ENCODE peak calls at places on chromosomes 16 and 17, in five cellular contexts. S is kidney, W is fibroblast of mammary gland, I is AG10803, O is uterus. G is an unnamed sample.

GRCh38 chr16:4244254-4244812 is 2.5 kb upstream of the SRL start:
- DNase-seq in W (no peak), O (no peak), S (no peak), I (no peak), G (no peak)

GRCh38 chr17:31680126-31680525 is 178.9 kb downstream of the COPRS start:
- DNase-seq in S (no peak), O (no peak), W (no peak), I (no peak), G (no peak)

GRCh38 chr17:45132302-45132568 is at the start of gene PLCD3:
- DNase-seq in O (no peak), W (no peak), I (no peak), S (no peak), G (no peak)

GRCh38 chr17:16068323-16068722 is 68.7 kb downstream of the TTC19 start:
- DNase-seq in S (no peak), O (no peak), I (peak; percentile 35), W (peak; percentile 25), G (no peak)

GRCh38 chr17:14300628-14301278 is at the start of gene HS3ST3B1:
- DNase-seq in I (peak; percentile 100), S (peak; percentile 99), O (peak; percentile 93), W (peak; percentile 100), G (peak; percentile 100)

GRCh38 chr17:74749262-74750038 is 1.0 kb downstream of the NHERF1 start:
- DNase-seq in W (no peak), O (no peak), S (peak; percentile 86), I (no peak), G (peak; percentile 94)

GRCh38 chr16:56848955-56849689 is 15.9 kb upstream of the SLC12A3 start:
- DNase-seq in O (peak; percentile 57), I (peak; percentile 73), S (peak; percentile 40), W (peak; percentile 84), G (peak; percentile 87)

GRCh38 chr16:13036600-13036999 is 135.2 kb downstream of the SHISA9 start:
- DNase-seq in S (no peak), O (no peak), W (peak; percentile 34), I (peak; percentile 13), G (no peak)

GRCh38 chr16:27149986-27150385 is 53.3 kb upstream of the KDM8 start:
- DNase-seq in O (no peak), S (no peak), W (no peak), I (no peak), G (no peak)

GRCh38 chr16:30113031-30113710 is at the start of gene GDPD3:
- DNase-seq in S (peak; percentile 85), O (no peak), I (no peak), W (peak; percentile 33), G (peak; percentile 86)

GRCh38 chr16:29708917-29709600 is 30.1 kb downstream of the QPRT start:
- DNase-seq in O (no peak), W (no peak), S (peak; percentile 12), I (no peak), G (no peak)

GRCh38 chr16:17921357-17921978 is 415.1 kb downstream of the NPIPA8 start:
- DNase-seq in S (no peak), W (peak; percentile 17), O (no peak), I (peak; percentile 12), G (no peak)

GRCh38 chr17:44444735-44445105 is 55.3 kb upstream of the ITGA2B start:
- DNase-seq in S (no peak), I (peak; percentile 3), O (no peak), W (peak; percentile 81), G (peak; percentile 48)

GRCh38 chr17:14268264-14268663 is 31.6 kb upstream of the CDRT15 start:
- DNase-seq in I (no peak), S (no peak), W (peak; percentile 6), O (no peak), G (no peak)

GRCh38 chr16:10579965-10580918 is at the start of gene EMP2:
- DNase-seq in I (peak; percentile 70), O (peak; percentile 81), S (peak; percentile 88), W (peak; percentile 68), G (peak; percentile 98)

GRCh38 chr16:3038896-3039295 is 2.2 kb upstream of the BICDL2 start:
- DNase-seq in S (no peak), I (no peak), O (no peak), W (no peak), G (no peak)

GRCh38 chr17:83109793-83110645 is 30.6 kb downstream of the METRNL start:
- DNase-seq in I (peak; percentile 99), O (peak; percentile 87), S (peak; percentile 97), W (peak; percentile 95), G (peak; percentile 100)

GRCh38 chr17:40070644-40070894 is 7.8 kb downstream of the THRA start:
- DNase-seq in I (no peak), O (no peak), W (no peak), S (no peak), G (no peak)

GRCh38 chr16:49457196-49457595 is 83.6 kb downstream of the C16orf78 start:
- DNase-seq in S (no peak), W (no peak), O (no peak), I (no peak), G (no peak)

GRCh38 chr17:72338847-72339790 is 218.3 kb downstream of the SOX9 start:
- DNase-seq in I (peak; percentile 91), S (peak; percentile 87), W (peak; percentile 87), O (no peak), G (peak; percentile 83)

GRCh38 chr16:19071811-19072777 is 4.7 kb downstream of the COQ7 start:
- DNase-seq in W (peak; percentile 58), I (peak; percentile 54), S (no peak), O (no peak), G (peak; percentile 90)

GRCh38 chr17:57135748-57136342 is 50.8 kb downstream of the AKAP1 start:
- DNase-seq in O (no peak), S (no peak), I (no peak), W (no peak), G (no peak)

GRCh38 chr17:60901806-60902205 is 224.2 kb downstream of the BCAS3 start:
- DNase-seq in I (peak; percentile 49), S (no peak), W (peak; percentile 72), O (no peak), G (peak; percentile 45)

GRCh38 chr16:67528222-67528869 is at the start of gene RIPOR1:
- DNase-seq in W (no peak), I (peak; percentile 28), O (peak; percentile 62), S (peak; percentile 89), G (peak; percentile 96)

GRCh38 chr16:72903176-72903575 is 144.8 kb downstream of the ZFHX3 start:
- DNase-seq in O (no peak), W (no peak), I (no peak), S (no peak), G (no peak)

GRCh38 chr16:14489460-14489859 is 140.6 kb downstream of the PARN start:
- DNase-seq in S (no peak), W (no peak), O (no peak), I (peak; percentile 79), G (no peak)

DNA sequence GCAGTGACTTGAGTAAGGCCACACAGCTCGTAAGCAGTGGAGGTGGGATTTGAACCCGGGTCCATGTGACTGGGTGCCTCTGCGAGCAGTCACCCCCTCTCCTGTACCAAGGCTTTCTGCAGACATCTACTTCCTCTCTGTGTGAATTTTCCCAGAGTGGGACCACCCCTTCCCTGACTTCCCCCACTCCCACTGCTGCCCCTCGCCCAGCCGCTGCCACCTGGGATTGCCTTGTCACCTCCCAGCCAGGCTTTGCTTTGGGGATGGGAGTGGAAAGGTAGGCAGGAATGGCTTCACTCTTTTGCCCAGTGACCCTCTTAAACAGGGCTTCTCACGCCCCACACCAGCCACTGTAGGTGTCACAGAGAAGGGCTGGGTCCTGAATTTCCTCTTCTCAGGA is 105.2 kb upstream of the SEC14L1 start:
- DNase-seq in I (no peak), W (no peak), S (no peak), O (no peak), G (peak; percentile 42)
- H3K4me3 ChIP-seq in I (no peak overlapping the region), W (no peak overlapping the region), S (no peak overlapping the region), O (no peak overlapping the region), G (no peak overlapping the region)

GRCh38 chr16:53495325-53495724 is 7.7 kb downstream of the AKTIP start:
- DNase-seq in S (no peak), I (no peak), W (no peak), O (no peak), G (no peak)
- TF ChIP-seq CTCF in S (no peak), I (no peak), W (no peak), O (no peak), G (peak; percentile 16)

DNA sequence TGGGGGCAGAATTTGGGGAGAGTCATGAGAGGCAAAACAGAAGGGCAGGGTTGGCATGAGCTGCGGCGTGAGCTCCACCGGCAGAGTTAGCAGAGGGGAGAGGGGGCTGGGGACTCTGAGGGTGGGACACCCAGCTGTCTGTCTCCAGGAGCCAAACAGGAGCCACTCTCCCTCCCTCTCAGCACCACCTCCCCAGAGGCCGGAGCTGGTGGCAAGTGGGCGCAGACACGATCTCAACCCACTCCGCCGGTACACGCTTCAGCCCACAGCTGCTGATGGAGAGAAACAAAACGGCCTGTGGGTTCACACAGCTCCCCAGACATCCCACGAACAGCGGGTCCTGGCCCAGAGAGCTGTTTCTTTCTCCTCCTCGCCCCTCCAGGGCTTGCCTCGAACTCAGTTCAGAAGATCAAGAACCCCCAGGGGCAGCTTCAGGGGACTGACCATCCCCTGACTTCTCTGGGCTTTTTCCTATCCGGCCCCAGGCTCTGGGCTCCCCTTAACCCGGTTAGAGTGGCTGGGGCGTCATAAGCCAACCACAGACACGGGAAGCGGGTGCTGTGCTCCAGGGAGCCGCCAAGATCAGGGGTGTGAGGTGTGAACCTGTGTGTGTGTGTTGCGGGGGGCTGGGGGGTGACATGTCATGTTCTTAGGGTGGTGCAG is 7.6 kb downstream of the RHBDF2 start:
- DNase-seq in I (no peak), S (no peak), W (no peak), O (no peak), G (peak; percentile 87)
- H3K4me3 ChIP-seq in I (no peak overlapping the region), S (peak overlapping the region; percentile 25), W (no peak overlapping the region), O (no peak overlapping the region), G (peak overlapping the region; percentile 60)

GRCh38 chr17:67751101-67752074 is 33.7 kb downstream of the NOL11 start:
- DNase-seq in O (no peak), W (no peak), S (no peak), I (no peak), G (no peak)
- TF ChIP-seq CTCF in O (no peak), W (no peak), S (no peak), I (no peak), G (no peak)

DNA sequence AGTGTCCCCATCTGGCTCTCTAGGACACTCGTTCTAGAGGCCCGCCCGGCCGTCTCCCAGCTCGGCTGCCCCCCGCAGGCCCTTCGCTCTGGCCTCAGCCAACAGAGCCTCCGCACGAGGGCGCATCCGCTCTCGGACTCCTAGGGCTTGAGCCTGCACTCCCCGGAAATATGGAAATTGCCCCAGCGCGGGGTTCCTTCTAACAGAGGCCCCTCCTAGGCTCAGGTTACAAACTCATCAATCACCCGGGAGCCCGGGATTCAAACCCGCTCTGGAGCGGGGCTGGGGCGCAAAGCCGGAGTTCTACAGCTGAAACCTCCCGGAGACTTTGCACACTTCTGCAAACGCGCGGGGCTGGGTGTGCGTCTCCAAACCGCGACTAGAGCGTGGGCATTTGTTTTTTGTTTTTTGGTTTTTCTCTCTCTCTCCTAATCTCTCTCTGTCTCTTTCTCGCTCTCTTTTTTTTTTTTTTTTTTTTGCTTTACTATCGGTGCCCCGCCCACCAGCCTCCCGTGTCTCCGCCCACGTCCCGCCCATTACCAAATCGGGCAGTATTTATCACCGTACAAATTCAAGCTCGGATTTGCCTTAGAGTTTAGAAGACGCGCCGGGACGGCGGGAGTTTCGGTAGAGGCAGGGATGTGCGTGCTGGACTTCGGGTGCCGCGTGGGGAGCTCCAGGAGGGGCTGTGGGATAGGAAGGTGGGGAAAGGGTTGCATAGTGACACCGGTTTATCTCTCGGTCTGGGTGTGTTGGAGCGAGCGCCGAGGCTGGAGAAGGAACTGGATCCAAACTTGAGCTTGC is 2.4 kb upstream of the FOXL1 start:
- DNase-seq in O (peak; percentile 35), S (peak; percentile 94), I (peak; percentile 94), W (peak; percentile 98), G (peak; percentile 95)
- H3K4me3 ChIP-seq in O (peak overlapping the region; percentile 14), S (peak overlapping the region; percentile 25), I (peak overlapping the region; percentile 71), W (peak overlapping the region; percentile 72), G (peak overlapping the region; percentile 52)